ENCODE peak calls at places on chromosome 20, in six cellular contexts. M is A549, L is sigmoid colon, C is SK-N-SH, K is suprapubic skin, A is ovary. V is an unnamed sample.

GRCh38 chr20:62725596-62726268 is 17.1 kb downstream of the NTSR1 start:
- DNase-seq in M (no peak), L (peak; percentile 65), C (no peak), K (no peak), A (no peak), V (no peak)

GRCh38 chr20:9150632-9151031 is 81.7 kb downstream of the PLCB4 start:
- DNase-seq in M (no peak), L (no peak), C (no peak), K (no peak), A (no peak), V (no peak)

GRCh38 chr20:54197621-54198604 is 10.0 kb upstream of the PFDN4 start:
- DNase-seq in M (peak; percentile 89), L (no peak), C (no peak), K (no peak), A (no peak), V (no peak)

GRCh38 chr20:44811150-44811685 is 872 bp upstream of the RIMS4 start:
- DNase-seq in M (no peak), L (no peak), C (no peak), K (no peak), A (no peak), V (no peak)

GRCh38 chr20:44646023-44646640 is 5.4 kb downstream of the ADA start:
- DNase-seq in M (no peak), L (no peak), C (no peak), K (no peak), A (no peak), V (no peak)

GRCh38 chr20:17663486-17663885 is 18.6 kb downstream of the RRBP1 start:
- DNase-seq in M (no peak), L (peak; percentile 42), C (no peak), K (no peak), A (peak; percentile 19), V (no peak)

GRCh38 chr20:44208770-44209169 is 1.8 kb downstream of the OSER1 start:
- DNase-seq in M (peak; percentile 48), L (no peak), C (no peak), K (no peak), A (no peak), V (no peak)

GRCh38 chr20:53768329-53768728 is 174.7 kb upstream of the ZNF217 start:
- DNase-seq in M (no peak), L (no peak), C (no peak), K (no peak), A (no peak), V (no peak)

GRCh38 chr20:57395111-57395959 is 4.1 kb downstream of the RBM38 start:
- DNase-seq in M (no peak), L (peak; percentile 93), C (no peak), K (no peak), A (peak; percentile 68), V (no peak)

GRCh38 chr20:17644451-17644850 is 37.6 kb downstream of the RRBP1 start:
- DNase-seq in M (no peak), L (no peak), C (no peak), K (no peak), A (no peak), V (no peak)

GRCh38 chr20:37821691-37822655 is 81.0 kb upstream of the VSTM2L start:
- DNase-seq in M (no peak), L (peak; percentile 72), C (no peak), K (no peak), A (no peak), V (no peak)

GRCh38 chr20:23639490-23639958 is 1.8 kb upstream of the CST3 start:
- DNase-seq in M (no peak), L (no peak), C (no peak), K (no peak), A (no peak), V (no peak)

GRCh38 chr20:23636908-23637281 is 860 bp downstream of the CST3 start:
- DNase-seq in M (no peak), L (no peak), C (no peak), K (no peak), A (no peak), V (no peak)

GRCh38 chr20:23636182-23636907 is 1.4 kb downstream of the CST3 start:
- DNase-seq in M (no peak), L (no peak), C (no peak), K (no peak), A (no peak), V (no peak)

GRCh38 chr20:23638309-23638708 is 554 bp upstream of the CST3 start:
- DNase-seq in M (no peak), L (no peak), C (no peak), K (no peak), A (no peak), V (no peak)

GRCh38 chr20:23637282-23638221 is at the start of gene CST3:
- DNase-seq in M (peak; percentile 91), L (peak; percentile 97), C (peak; percentile 91), K (peak; percentile 94), A (peak; percentile 94), V (peak; percentile 96)
- H3K4me1 ChIP-seq in M (peaks cover 15% of the 10 kb centered on the region), L (no peaks in the 10 kb centered on the region), C (peaks cover 10% of the 10 kb centered on the region), K (peaks cover 63% of the 10 kb centered on the region), A (peaks cover 22% of the 10 kb centered on the region), V (peaks cover 27% of the 10 kb centered on the region)

DNA sequence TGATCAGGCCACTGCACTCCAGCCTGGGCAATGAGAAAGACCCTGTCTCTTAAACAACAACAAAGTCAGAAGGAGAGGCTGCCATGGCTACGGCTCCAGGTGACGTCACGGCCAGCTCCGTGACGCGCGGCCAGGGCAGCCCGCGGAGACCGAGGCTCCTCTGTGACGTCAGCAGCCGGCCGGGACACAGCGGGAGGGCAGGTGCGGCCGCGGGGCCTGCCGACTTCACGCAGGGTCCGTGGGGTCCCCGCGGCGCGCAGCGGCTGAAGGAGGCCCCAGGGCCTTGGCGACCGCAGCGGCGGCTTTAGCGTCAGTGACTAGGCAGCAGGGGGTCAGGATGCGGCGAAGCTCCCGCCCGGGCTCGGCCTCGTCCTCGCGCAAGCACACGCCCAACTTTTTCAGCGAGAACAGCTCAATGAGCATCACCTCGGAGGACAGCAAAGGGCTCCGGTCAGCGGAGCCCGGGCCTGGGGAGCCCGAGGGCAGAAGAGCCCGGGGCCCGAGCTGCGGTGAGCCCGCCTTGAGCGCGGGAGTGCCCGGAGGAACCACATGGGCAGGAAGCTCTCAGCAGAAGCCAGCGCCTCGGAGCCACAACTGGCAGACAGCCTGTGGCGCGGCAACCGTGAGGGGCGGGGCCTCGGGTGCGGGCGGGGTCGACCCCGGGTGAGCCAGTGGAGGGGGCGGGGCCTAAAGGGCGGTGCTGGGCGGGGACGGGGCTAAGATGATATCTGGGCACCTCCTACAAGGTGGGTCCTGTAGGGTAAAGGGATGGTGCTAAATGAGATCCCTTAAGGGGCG is at the start of gene SPAG4:
- DNase-seq in M (peak; percentile 100), L (peak; percentile 99), C (peak; percentile 100), K (peak; percentile 99), A (peak; percentile 99), V (peak; percentile 100)
- TF ChIP-seq EP300 in M (no peak), L (peak; percentile 39), C (no peak), K (no peak), A (no peak), V (no peak)

GRCh38 chr20:49589747-49590146 is 21.8 kb upstream of the PTGIS start:
- DNase-seq in M (no peak), L (no peak), C (no peak), K (no peak), A (no peak), V (no peak)

GRCh38 chr20:49583669-49584417 is 15.9 kb upstream of the PTGIS start:
- DNase-seq in M (peak; percentile 95), L (peak; percentile 95), C (no peak), K (no peak), A (peak; percentile 84), V (no peak)

GRCh38 chr20:49584418-49585382 is 16.8 kb upstream of the PTGIS start:
- DNase-seq in M (peak; percentile 40), L (no peak), C (no peak), K (no peak), A (no peak), V (no peak)

GRCh38 chr20:49585585-49586245 is 17.8 kb upstream of the PTGIS start:
- DNase-seq in M (no peak), L (no peak), C (no peak), K (no peak), A (no peak), V (no peak)

DNA sequence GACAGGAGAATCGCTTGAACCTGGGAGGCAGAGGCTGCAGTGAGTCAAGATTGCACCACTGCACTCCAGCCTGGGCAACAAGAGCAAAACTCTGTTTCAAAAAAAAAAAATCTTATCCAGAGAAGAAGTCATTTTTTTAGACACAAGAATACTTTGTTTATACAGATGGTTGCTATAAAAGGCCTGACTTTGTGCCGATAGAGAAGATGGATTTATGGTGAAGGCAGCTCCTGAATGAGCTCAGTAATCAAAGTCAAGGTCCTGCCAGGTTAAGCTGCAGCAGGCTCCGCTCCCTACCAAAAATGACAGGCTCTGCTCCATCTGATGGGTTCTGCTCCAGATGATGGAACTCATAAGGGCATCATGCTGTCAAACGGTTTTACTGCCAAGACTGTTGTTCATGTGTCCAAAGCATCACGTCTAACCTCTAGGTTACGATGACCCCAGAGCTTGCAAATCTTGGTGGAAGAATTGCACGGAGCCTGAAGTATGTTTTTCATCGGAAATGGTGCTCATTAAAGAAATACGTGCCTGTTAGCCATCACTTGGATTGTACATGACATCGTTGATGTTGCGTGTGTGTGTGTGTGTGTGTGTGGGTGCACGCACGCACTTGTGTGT is 19.1 kb upstream of the PTGIS start:
- DNase-seq in M (no peak), L (no peak), C (no peak), K (no peak), A (no peak), V (no peak)
- H3K4me1 ChIP-seq in M (peaks cover 40% of the 10 kb centered on the region), L (no peaks in the 10 kb centered on the region), C (peaks cover 10% of the 10 kb centered on the region), K (peaks cover 22% of the 10 kb centered on the region), A (peaks cover 22% of the 10 kb centered on the region), V (peaks cover 18% of the 10 kb centered on the region)

GRCh38 chr20:2101935-2102584 is 433 bp downstream of the STK35 start:
- DNase-seq in M (peak; percentile 96), L (peak; percentile 95), C (peak; percentile 93), K (peak; percentile 96), A (peak; percentile 92), V (peak; percentile 95)

GRCh38 chr20:2103454-2104153 is 2.0 kb downstream of the STK35 start:
- DNase-seq in M (no peak), L (no peak), C (peak; percentile 44), K (no peak), A (no peak), V (no peak)

GRCh38 chr20:2102585-2103453 is 1.2 kb downstream of the STK35 start:
- DNase-seq in M (peak; percentile 93), L (peak; percentile 93), C (peak; percentile 97), K (peak; percentile 90), A (peak; percentile 88), V (peak; percentile 88)

GRCh38 chr20:2104236-2104635 is 2.6 kb downstream of the STK35 start:
- DNase-seq in M (no peak), L (no peak), C (no peak), K (no peak), A (no peak), V (no peak)

DNA sequence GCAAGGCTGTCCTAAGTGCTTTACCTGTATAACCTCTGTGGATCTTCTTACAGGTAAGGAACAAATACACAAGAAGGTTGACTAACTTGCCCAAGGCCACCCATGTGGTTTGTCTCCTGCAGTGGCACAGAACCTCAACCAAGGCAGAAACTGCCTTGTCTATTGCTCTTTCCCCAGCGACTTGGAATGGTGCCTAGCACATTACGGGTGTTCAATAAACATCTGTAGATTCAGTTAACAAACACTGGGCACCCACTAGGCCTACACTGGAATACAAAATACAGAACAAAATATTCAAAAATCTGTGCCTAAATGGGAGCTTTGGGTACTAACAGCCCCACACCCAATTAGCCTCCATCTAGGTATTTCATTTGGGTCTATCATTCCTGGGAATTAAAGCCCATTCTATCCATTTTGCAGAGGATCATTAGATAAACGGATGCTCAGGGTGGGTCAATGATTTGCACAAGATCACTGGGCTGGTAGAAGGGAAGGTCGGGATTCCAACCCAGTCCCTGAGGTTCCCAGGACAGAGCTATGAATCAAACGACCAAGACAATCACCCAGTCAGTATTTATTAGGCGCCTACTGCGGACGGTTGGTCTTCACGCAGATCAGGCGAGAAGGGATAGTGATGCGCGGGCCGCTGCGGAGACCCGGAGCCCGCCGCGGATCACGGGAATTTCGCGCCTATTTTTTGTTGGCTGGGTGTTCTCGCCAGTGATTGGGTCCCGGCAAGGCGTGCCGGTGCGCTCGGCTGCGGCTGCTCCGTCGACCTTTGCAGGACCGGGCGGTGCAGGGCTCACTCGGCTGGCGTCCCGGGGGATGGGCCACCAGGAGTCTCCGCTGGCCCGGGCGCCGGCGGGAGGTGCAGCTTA is at the start of gene STK35:
- DNase-seq in M (peak; percentile 86), L (peak; percentile 92), C (peak; percentile 87), K (peak; percentile 88), A (peak; percentile 71), V (no peak)
- TF ChIP-seq EP300 in M (no peak), L (no peak), C (no peak), K (no peak), A (no peak), V (no peak)

V was measured in upper lobe of left lung.